ENCODE peak calls at places on chromosomes 11 and 22, in five cellular contexts. C is activated naive CD4-positive, alpha-beta T cell; L is fibroblast of the conjunctiva; V is stimulated activated CD8-positive, alpha-beta memory T cell treated with anti-CD3 and anti-CD28 coated beads, Interleukin-7, amount 100 ng/mL, for 1 hour; Y is AG08396. J is an unnamed sample.

GRCh38 chr11:110713469-110713776 is 1.2 kb upstream of the ARHGAP20 start:
- DNase-seq in C (no peak), L (no peak), V (no peak), Y (no peak), J (no peak)

GRCh38 chr11:109605006-109605405 is 183.0 kb downstream of the C11orf87 start:
- DNase-seq in C (no peak), L (no peak), V (no peak), Y (no peak), J (no peak)

GRCh38 chr22:45499746-45500145 is 2.9 kb upstream of the FBLN1 start:
- DNase-seq in C (no peak), L (no peak), V (no peak), Y (no peak), J (no peak)

GRCh38 chr11:26297179-26297970 is 34.6 kb upstream of the ANO3 start:
- DNase-seq in C (no peak), L (peak), V (no peak), Y (peak), J (no peak)

GRCh38 chr11:64626637-64627036 is 35.6 kb downstream of the SLC22A12 start:
- DNase-seq in C (no peak), L (no peak), V (no peak), Y (no peak), J (no peak)

GRCh38 chr11:65859134-65859811 is 960 bp upstream of the MUS81 start:
- DNase-seq in C (peak), L (peak), V (peak), Y (peak), J (peak)

GRCh38 chr11:96567193-96567592 is 177.4 kb downstream of the JRKL start:
- DNase-seq in C (no peak), L (no peak), V (no peak), Y (no peak), J (peak)

GRCh38 chr22:38233427-38233826 is 31.6 kb downstream of the MAFF start:
- DNase-seq in C (no peak), L (peak), V (no peak), Y (no peak), J (no peak)

GRCh38 chr11:33907419-33907818 is 15.5 kb upstream of the LMO2 start:
- DNase-seq in C (no peak), L (no peak), V (no peak), Y (no peak), J (no peak)

GRCh38 chr11:93032580-93032979 is 63.1 kb downstream of the MTNR1B start:
- DNase-seq in C (no peak), L (no peak), V (no peak), Y (no peak), J (no peak)

GRCh38 chr11:44301856-44302231 is 8.1 kb downstream of the ALX4 start:
- DNase-seq in C (no peak), L (no peak), V (no peak), Y (no peak), J (no peak)

GRCh38 chr11:71139516-71140205 is 112.7 kb downstream of the SHANK2 start:
- DNase-seq in C (no peak), L (no peak), V (no peak), Y (peak), J (no peak)

GRCh38 chr11:60544077-60544476 is 28.9 kb downstream of the MS4A13 start:
- DNase-seq in C (no peak), L (no peak), V (no peak), Y (no peak), J (no peak)

GRCh38 chr11:132888226-132888625 is 644.1 kb downstream of the OPCML start:
- DNase-seq in C (no peak), L (no peak), V (no peak), Y (no peak), J (no peak)

GRCh38 chr11:99973993-99974392 is 713.1 kb upstream of the ARHGAP42 start:
- DNase-seq in C (no peak), L (no peak), V (no peak), Y (no peak), J (no peak)

GRCh38 chr11:134453441-134453840 is 41.4 kb upstream of the B3GAT1 start:
- DNase-seq in C (no peak), L (no peak), V (no peak), Y (no peak), J (no peak)

GRCh38 chr11:86119062-86119461 is 50.2 kb upstream of the PICALM start:
- DNase-seq in C (no peak), L (no peak), V (no peak), Y (no peak), J (no peak)

GRCh38 chr22:31253949-31254348 is 38.3 kb downstream of the PIK3IP1 start:
- DNase-seq in C (no peak), L (no peak), V (no peak), Y (no peak), J (no peak)

GRCh38 chr11:74532496-74533246 is 39.1 kb upstream of the LIPT2 start:
- DNase-seq in C (no peak), L (no peak), V (no peak), Y (no peak), J (no peak)

GRCh38 chr11:121329786-121330395 is 37.3 kb downstream of the SC5D start:
- DNase-seq in C (no peak), L (no peak), V (no peak), Y (no peak), J (no peak)

GRCh38 chr11:121091492-121092179 is 9.4 kb upstream of the TECTA start:
- DNase-seq in C (no peak), L (no peak), V (no peak), Y (no peak), J (no peak)

GRCh38 chr22:39388261-39389011 is 11.1 kb upstream of the TAB1 start:
- DNase-seq in C (peak), L (peak), V (peak), Y (peak), J (peak)

GRCh38 chr11:8336356-8337114 is 72.9 kb upstream of the LMO1 start:
- DNase-seq in C (no peak), L (no peak), V (no peak), Y (no peak), J (no peak)

GRCh38 chr22:45210577-45211431 is 29.9 kb downstream of the KIAA0930 start:
- DNase-seq in C (no peak), L (peak), V (no peak), Y (no peak), J (no peak)

GRCh38 chr11:38791346-38791961 is 2193.4 kb upstream of the RAG2 start:
- DNase-seq in C (no peak), L (peak), V (no peak), Y (peak), J (no peak)

GRCh38 chr11:94305146-94305545 is 766 bp downstream of the IZUMO1R start:
- DNase-seq in C (no peak), L (no peak), V (no peak), Y (peak), J (no peak)

GRCh38 chr11:65014146-65014960 is at the start of gene ARL2:
- DNase-seq in C (peak), L (no peak), V (no peak), Y (peak), J (peak)

GRCh38 chr11:132471491-132471890 is 1060.8 kb downstream of the OPCML start:
- DNase-seq in C (no peak), L (no peak), V (no peak), Y (no peak), J (no peak)

GRCh38 chr11:17831228-17831627 is 96.6 kb downstream of the KCNC1 start:
- DNase-seq in C (no peak), L (no peak), V (no peak), Y (no peak), J (no peak)

GRCh38 chr11:117879516-117880480 is 3.3 kb upstream of the FXYD6 start:
- DNase-seq in C (no peak), L (no peak), V (no peak), Y (no peak), J (no peak)

GRCh38 chr11:121696947-121697346 is 244.2 kb upstream of the SORL1-AS1 start:
- DNase-seq in C (no peak), L (no peak), V (no peak), Y (no peak), J (no peak)

GRCh38 chr11:119479685-119480275 is 56.8 kb upstream of the THY1 start:
- DNase-seq in C (no peak), L (no peak), V (no peak), Y (peak), J (no peak)

GRCh38 chr11:68411501-68411991 is 49.0 kb upstream of the PPP6R3 start:
- DNase-seq in C (no peak), L (no peak), V (no peak), Y (no peak), J (no peak)